ENCODE peak calls at places on chromosomes 12 and 14, in nine cellular contexts. R is fibroblast of lung, L is PC-3, D is K562, B is HCT116, P is mammary epithelial cell, A is astrocyte, S is PC-9, Q is hepatocyte. N is an unnamed sample.
A peak's percentile ranks its signal among the peaks of the same experiment; 100 is the strongest.

GRCh38 chr12:66409195-66409871 is 107.0 kb downstream of the HELB start:
- DNase-seq in S (peak; percentile 3), B (peak; percentile 57), D (no peak), L (peak; percentile 59), Q (peak; percentile 50), P (peak; percentile 41), A (peak; percentile 35), R (peak; percentile 52), N (peak; percentile 77)

GRCh38 chr12:60101715-60102114 is 505.9 kb downstream of the SLC16A7 start:
- DNase-seq in L (peak; percentile 76), P (peak; percentile 39), A (peak; percentile 64), D (no peak), S (no peak), B (no peak), R (peak; percentile 72), Q (no peak), N (no peak)

GRCh38 chr12:108080363-108080762 is 48.7 kb upstream of the WSCD2 start:
- DNase-seq in L (no peak), B (no peak), D (no peak), A (no peak), P (no peak), Q (no peak), R (no peak), S (no peak), N (no peak)

GRCh38 chr14:99729991-99730875 is 46.1 kb downstream of the CYP46A1 start:
- DNase-seq in B (no peak), R (no peak), A (no peak), D (peak; percentile 81), P (no peak), L (peak; percentile 76), S (peak; percentile 43), Q (peak; percentile 88), N (peak; percentile 64)

GRCh38 chr12:8420506-8420905 is 35.3 kb upstream of the CLEC6A start:
- DNase-seq in P (no peak), Q (peak; percentile 37), A (no peak), B (no peak), D (no peak), R (no peak), S (no peak), L (no peak), N (no peak)

GRCh38 chr12:20109667-20110066 is 258.7 kb upstream of the PDE3A start:
- DNase-seq in Q (no peak), B (no peak), R (no peak), P (no peak), D (no peak), A (no peak), L (no peak), S (no peak), N (no peak)

GRCh38 chr12:88298014-88298682 is 156.0 kb downstream of the TMTC3 start:
- DNase-seq in B (no peak), Q (no peak), L (peak; percentile 4), S (no peak), P (no peak), R (no peak), A (no peak), D (no peak), N (no peak)

GRCh38 chr14:94673781-94674231 is 61.6 kb downstream of the SERPINA3 start:
- DNase-seq in L (no peak), P (no peak), A (peak; percentile 12), D (no peak), Q (no peak), B (no peak), R (peak; percentile 38), S (no peak), N (no peak)

GRCh38 chr14:33120966-33121365 is 182.3 kb downstream of the NPAS3 start:
- DNase-seq in D (no peak), S (no peak), A (peak; percentile 42), R (peak; percentile 51), B (no peak), Q (no peak), L (peak; percentile 91), P (peak; percentile 46), N (peak; percentile 35)

GRCh38 chr12:75302225-75302624 is 27.9 kb downstream of the CAPS2 start:
- DNase-seq in D (no peak), A (no peak), Q (no peak), R (no peak), P (no peak), B (no peak), S (no peak), L (no peak), N (no peak)

GRCh38 chr14:55449116-55449515 is 8.7 kb upstream of the TBPL2 start:
- DNase-seq in B (no peak), R (no peak), A (no peak), S (no peak), P (no peak), D (no peak), Q (no peak), L (no peak), N (no peak)

GRCh38 chr14:26255213-26255612 is 342.6 kb downstream of the NOVA1 start:
- DNase-seq in Q (peak; percentile 27), B (no peak), P (no peak), L (peak; percentile 37), A (peak; percentile 0), S (no peak), D (no peak), R (peak; percentile 18), N (peak; percentile 46)

GRCh38 chr12:79421236-79421740 is 269.5 kb downstream of the PAWR start:
- DNase-seq in L (no peak), P (no peak), D (no peak), S (no peak), A (no peak), R (no peak), Q (no peak), B (no peak), N (no peak)
- H3K27ac ChIP-seq in L (peak overlapping the region; percentile 63), P (peak overlapping the region; percentile 55), D (no peak overlapping the region), S (peak overlapping the region; percentile 63), A (peak overlapping the region; percentile 88), R (no peak overlapping the region), Q (peak overlapping the region; percentile 56), B (no peak overlapping the region), N (no peak overlapping the region)

DNA sequence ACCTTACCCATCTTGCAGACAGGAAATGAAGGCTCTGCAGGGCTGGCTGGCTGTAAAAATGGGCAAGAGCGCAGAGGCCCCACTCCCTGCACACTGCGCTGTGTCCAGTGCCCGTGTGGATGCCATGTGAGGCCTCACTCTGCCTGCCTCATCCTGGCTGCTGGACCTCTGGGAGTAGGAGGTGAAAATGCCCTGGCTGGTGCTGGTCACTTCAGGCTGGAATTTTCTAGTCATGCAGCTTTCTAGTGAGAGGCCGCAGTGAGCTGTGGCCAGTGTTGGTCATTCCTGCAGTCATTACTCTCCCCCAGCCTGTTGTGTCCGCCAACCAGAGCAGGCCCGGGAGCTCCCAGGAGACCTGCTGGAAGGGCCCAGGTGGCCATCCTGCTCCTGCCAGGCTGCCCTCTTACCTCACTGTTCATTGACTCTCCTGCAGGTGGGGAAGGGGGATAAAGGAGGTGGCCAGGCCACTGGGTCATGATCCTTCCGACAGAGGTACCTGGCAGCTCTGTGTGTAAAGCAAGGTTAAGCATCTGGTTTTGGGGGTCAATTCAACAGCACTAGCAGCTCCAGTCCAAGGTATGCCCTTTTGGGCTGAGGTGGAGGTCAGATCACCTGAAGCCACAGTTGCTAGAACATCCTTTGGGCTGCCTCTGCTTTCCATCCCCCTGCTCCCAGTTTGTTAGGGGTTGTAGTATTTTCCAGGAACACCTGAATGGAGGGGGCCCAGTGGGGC is 39.8 kb downstream of the SH2B3 start:
- DNase-seq in D (no peak), A (no peak), R (peak; percentile 21), S (no peak), B (no peak), Q (no peak), L (no peak), P (no peak), N (no peak)
- TF ChIP-seq CTCF in D (no peak), A (no peak), R (no peak), S (no peak), B (no peak), Q (no peak), L (no peak), P (no peak), N (no peak)

GRCh38 chr14:51094282-51094821 is 553 bp downstream of the TRIM9 start:
- DNase-seq in P (no peak), A (no peak), D (no peak), B (no peak), L (no peak), R (peak; percentile 7), Q (peak; percentile 11), S (no peak), N (peak; percentile 33)

GRCh38 chr14:51094901-51095853 is at the start of gene TRIM9:
- DNase-seq in A (peak; percentile 94), R (peak; percentile 97), S (peak; percentile 98), Q (peak; percentile 97), P (peak; percentile 97), L (peak; percentile 99), D (peak; percentile 17), B (peak; percentile 95), N (peak; percentile 99)

GRCh38 chr14:51095854-51096823 is 1.2 kb upstream of the TRIM9 start:
- DNase-seq in P (peak; percentile 48), D (no peak), A (peak; percentile 46), Q (peak; percentile 40), L (no peak), B (no peak), S (no peak), R (peak; percentile 59), N (peak; percentile 33)

GRCh38 chr14:51092965-51093364 is 1.9 kb downstream of the TRIM9 start:
- DNase-seq in P (no peak), R (no peak), B (no peak), Q (no peak), D (no peak), S (no peak), A (no peak), L (no peak), N (no peak)

GRCh38 chr14:51093371-51094281 is 1.3 kb downstream of the TRIM9 start:
- DNase-seq in A (no peak), S (no peak), B (no peak), R (peak; percentile 20), D (no peak), P (peak; percentile 35), Q (peak; percentile 32), L (no peak), N (peak; percentile 69)
- TF ChIP-seq EZH2 in A (peak; percentile 98), S (no peak), B (no peak), R (peak; percentile 96), D (no peak), P (peak; percentile 63), Q (peak; percentile 81), L (no peak), N (no peak)

GRCh38 chr14:77823378-77823777 is 23.5 kb downstream of the ADCK1 start:
- DNase-seq in L (no peak), Q (no peak), D (no peak), S (no peak), P (no peak), R (no peak), B (no peak), A (no peak), N (no peak)
- H3K27ac ChIP-seq in L (no peak overlapping the region), Q (no peak overlapping the region), D (no peak overlapping the region), S (no peak overlapping the region), P (no peak overlapping the region), R (no peak overlapping the region), B (no peak overlapping the region), A (no peak overlapping the region), N (no peak overlapping the region)

N was measured in A673.